ENCODE peak calls at places on chromosomes 12 and 14, in seven cellular contexts. Z, S, J, U, X, K and H are unnamed samples.

GRCh38 chr12:128852026-128852725 is 1.1 kb upstream of the GLT1D1 start:
- DNase-seq in Z (no peak), S (no peak), J (no peak), U (no peak), X (no peak), K (no peak), H (no peak)

GRCh38 chr12:59587710-59588109 is 8.1 kb upstream of the SLC16A7 start:
- DNase-seq in Z (no peak), S (no peak), J (no peak), U (no peak), X (no peak), K (no peak), H (no peak)

GRCh38 chr12:131828671-131829350 is 618 bp downstream of the MMP17 start:
- DNase-seq in Z (no peak), S (no peak), J (no peak), U (no peak), X (no peak), K (peak; percentile 41), H (no peak)

GRCh38 chr12:83841620-83842019 is 1071.0 kb downstream of the SLC6A15 start:
- DNase-seq in Z (no peak), S (no peak), J (no peak), U (no peak), X (no peak), K (no peak), H (no peak)

GRCh38 chr14:103347091-103347815 is 13.2 kb downstream of the EIF5 start:
- DNase-seq in Z (no peak), S (no peak), J (no peak), U (no peak), X (no peak), K (no peak), H (no peak)

GRCh38 chr12:95214466-95214865 is 2.8 kb downstream of the FGD6 start:
- DNase-seq in Z (no peak), S (no peak), J (no peak), U (no peak), X (no peak), K (no peak), H (no peak)

GRCh38 chr12:91896725-91897515 is 248.7 kb downstream of the BTG1 start:
- DNase-seq in Z (no peak), S (no peak), J (no peak), U (no peak), X (no peak), K (no peak), H (no peak)

GRCh38 chr12:6488240-6488639 is 4.8 kb downstream of the MRPL51 start:
- DNase-seq in Z (no peak), S (no peak), J (no peak), U (no peak), X (no peak), K (no peak), H (no peak)

GRCh38 chr14:74516451-74517155 is 23.0 kb downstream of the ISCA2 start:
- DNase-seq in Z (no peak), S (no peak), J (no peak), U (no peak), X (no peak), K (no peak), H (no peak)

GRCh38 chr14:76957224-76957881 is 71.2 kb downstream of the IRF2BPL start:
- DNase-seq in Z (no peak), S (no peak), J (no peak), U (no peak), X (no peak), K (no peak), H (no peak)

GRCh38 chr14:99729991-99730875 is 46.1 kb downstream of the CYP46A1 start:
- DNase-seq in Z (peak; percentile 72), S (peak; percentile 76), J (peak; percentile 67), U (peak; percentile 59), X (peak; percentile 55), K (peak; percentile 54), H (peak; percentile 77)

GRCh38 chr12:123058980-123059379 is 78.5 kb downstream of the ARL6IP4 start:
- DNase-seq in Z (no peak), S (no peak), J (no peak), U (no peak), X (no peak), K (peak; percentile 71), H (peak; percentile 79)

GRCh38 chr12:116474331-116474730 is 84.8 kb upstream of the MAP1LC3B2 start:
- DNase-seq in Z (no peak), S (no peak), J (no peak), U (no peak), X (no peak), K (no peak), H (no peak)

GRCh38 chr12:42666671-42667243 is 77.2 kb upstream of the PRICKLE1 start:
- DNase-seq in Z (no peak), S (no peak), J (no peak), U (no peak), X (no peak), K (no peak), H (no peak)

GRCh38 chr12:101074940-101075680 is 134.9 kb downstream of the SLC5A8 start:
- DNase-seq in Z (no peak), S (no peak), J (no peak), U (no peak), X (no peak), K (no peak), H (no peak)